ENCODE peak calls at places on chromosome 1, in six cellular contexts. T, S, J, D, A and U are unnamed samples.

GRCh38 chr1:37647281-37647680 is 12.6 kb upstream of the RSPO1 start:
- DNase-seq in A (no peak), S (no peak), T (no peak), D (no peak), J (no peak), U (no peak)

GRCh38 chr1:241611063-241611462 is 29.1 kb downstream of the CHML start:
- DNase-seq in D (no peak), T (no peak), S (no peak), A (no peak), J (no peak), U (no peak)

GRCh38 chr1:183023146-183023600 is at the start of gene LAMC1:
- DNase-seq in J (peak), A (peak), T (peak), S (peak), D (peak), U (no peak)

GRCh38 chr1:245997471-245998258 is 509.4 kb downstream of the SMYD3 start:
- DNase-seq in S (no peak), A (no peak), T (no peak), J (no peak), D (no peak), U (no peak)

GRCh38 chr1:162213281-162213909 is 143.9 kb downstream of the NOS1AP start:
- DNase-seq in J (no peak), T (no peak), S (no peak), A (no peak), D (no peak), U (no peak)

GRCh38 chr1:45410850-45411509 is 70.7 kb upstream of the MUTYH start:
- DNase-seq in J (no peak), A (no peak), S (no peak), T (no peak), D (no peak), U (no peak)

GRCh38 chr1:59076612-59077011 is 220.3 kb upstream of the FGGY start:
- DNase-seq in T (no peak), D (no peak), J (no peak), A (no peak), S (no peak), U (no peak)

GRCh38 chr1:9590201-9590600 is 1.5 kb downstream of the TMEM201 start:
- DNase-seq in D (no peak), S (no peak), T (no peak), A (no peak), J (no peak), U (no peak)

GRCh38 chr1:41802532-41803501 is 115.9 kb downstream of the HIVEP3 start:
- DNase-seq in T (no peak), A (no peak), D (no peak), J (no peak), S (no peak), U (peak)

GRCh38 chr1:53688703-53689102 is 50.3 kb downstream of the GLIS1 start:
- DNase-seq in S (peak), D (no peak), A (no peak), T (no peak), J (no peak), U (no peak)

GRCh38 chr1:10140981-10141380 is 69.4 kb upstream of the KIF1B start:
- DNase-seq in S (no peak), T (no peak), J (no peak), A (no peak), D (no peak), U (no peak)

GRCh38 chr1:24362982-24363614 is 43.9 kb downstream of the GRHL3 start:
- DNase-seq in D (no peak), T (no peak), A (peak), J (no peak), S (no peak), U (no peak)

GRCh38 chr1:160081261-160081936 is at the start of gene KCNJ9:
- DNase-seq in J (no peak), T (no peak), S (no peak), D (peak), A (no peak), U (no peak)

GRCh38 chr1:97942161-97943123 is 21.6 kb upstream of the DPYD start:
- DNase-seq in T (no peak), J (no peak), A (no peak), D (no peak), S (no peak), U (no peak)

GRCh38 chr1:212606734-212607205 is 1.8 kb upstream of the ATF3 start:
- DNase-seq in J (peak), D (peak), S (peak), T (peak), A (no peak), U (peak)

GRCh38 chr1:47021070-47021469 is 2.4 kb upstream of the CYP4X1 start:
- DNase-seq in T (no peak), D (no peak), J (no peak), A (no peak), S (no peak), U (no peak)

GRCh38 chr1:234776875-234777849 is 167.2 kb upstream of the IRF2BP2 start:
- DNase-seq in A (no peak), J (no peak), S (no peak), T (no peak), D (no peak), U (no peak)

GRCh38 chr1:235038701-235039100 is 89.9 kb downstream of the TOMM20 start:
- DNase-seq in A (no peak), J (no peak), S (no peak), T (no peak), D (no peak), U (no peak)

GRCh38 chr1:6519935-6520621 is 28.6 kb upstream of the PLEKHG5 start:
- DNase-seq in J (no peak), D (peak), A (peak), T (no peak), S (no peak), U (no peak)

GRCh38 chr1:50110084-50110615 is 1.4 kb downstream of the ELAVL4 start:
- DNase-seq in S (no peak), A (no peak), D (no peak), J (no peak), T (no peak), U (no peak)

GRCh38 chr1:229344937-229345684 is 2.3 kb upstream of the CCSAP start:
- DNase-seq in S (no peak), T (no peak), D (no peak), A (no peak), J (no peak), U (no peak)

GRCh38 chr1:93701619-93702018 is 20.0 kb upstream of the BCAR3 start:
- DNase-seq in A (peak), S (no peak), J (no peak), D (no peak), T (no peak), U (no peak)

GRCh38 chr1:178258521-178258920 is 164.6 kb downstream of the RASAL2 start:
- DNase-seq in S (no peak), D (no peak), T (no peak), J (no peak), A (no peak), U (no peak)

GRCh38 chr1:72845342-72845741 is 563.0 kb upstream of the NEGR1 start:
- DNase-seq in D (no peak), A (no peak), S (no peak), J (peak), T (no peak), U (no peak)
- TF ChIP-seq CTCF in D (no peak), A (peak), S (no peak), J (peak), T (peak), U (no peak)

GRCh38 chr1:61968869-61969268 is 225.8 kb upstream of the L1TD1 start:
- DNase-seq in A (no peak), S (no peak), J (no peak), T (no peak), D (no peak), U (no peak)

GRCh38 chr1:61962631-61963030 is 220.4 kb downstream of the PATJ start:
- DNase-seq in S (no peak), D (no peak), T (no peak), A (no peak), J (no peak), U (no peak)

GRCh38 chr1:61973100-61973837 is 221.4 kb upstream of the L1TD1 start:
- DNase-seq in S (no peak), T (no peak), D (no peak), A (no peak), J (no peak), U (no peak)

GRCh38 chr1:61967750-61968149 is 225.5 kb downstream of the PATJ start:
- DNase-seq in A (no peak), S (no peak), J (no peak), T (no peak), D (no peak), U (no peak)
- TF ChIP-seq CTCF in A (no peak), S (no peak), J (no peak), T (no peak), D (no peak), U (no peak)

GRCh38 chr1:55584521-55585401 is 369.6 kb upstream of the USP24 start:
- DNase-seq in J (no peak), T (no peak), S (no peak), D (no peak), A (no peak), U (no peak)

GRCh38 chr1:55588300-55588699 is 373.1 kb upstream of the USP24 start:
- DNase-seq in T (no peak), J (no peak), A (no peak), S (no peak), D (no peak), U (no peak)

GRCh38 chr1:55589656-55590297 is 374.6 kb upstream of the USP24 start:
- DNase-seq in S (no peak), D (no peak), J (no peak), A (no peak), T (no peak), U (no peak)

GRCh38 chr1:55585402-55585792 is 370.2 kb upstream of the USP24 start:
- DNase-seq in J (no peak), D (no peak), A (no peak), S (no peak), T (no peak), U (no peak)

DNA sequence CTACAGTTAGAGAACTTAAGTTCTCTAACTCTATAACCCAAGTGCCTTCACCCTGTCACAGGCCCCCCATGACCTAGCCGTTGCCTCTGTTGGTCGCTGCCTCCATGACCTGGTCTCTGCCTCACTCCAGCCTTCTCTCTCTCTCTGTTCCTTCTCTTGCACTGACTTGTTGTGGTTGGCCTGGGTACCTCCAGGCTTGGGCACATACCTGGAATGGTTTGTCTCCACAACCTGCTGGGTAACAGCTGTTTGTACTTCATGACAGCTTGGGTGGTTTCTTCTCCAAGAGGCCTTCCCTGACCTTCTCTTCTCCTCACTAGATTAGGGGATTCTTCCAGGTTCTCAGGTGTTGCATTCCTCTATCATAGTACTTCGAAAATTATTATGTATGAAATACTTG is 371.6 kb upstream of the USP24 start:
- DNase-seq in J (no peak), T (no peak), A (no peak), S (no peak), D (no peak), U (no peak)
- TF ChIP-seq CTCF in J (no peak), T (no peak), A (no peak), S (no peak), D (no peak), U (no peak)

GRCh38 chr1:109975718-109976117 is 8.8 kb upstream of the AHCYL1 start:
- DNase-seq in S (no peak), J (no peak), A (no peak), T (no peak), D (no peak), U (no peak)
- TF ChIP-seq CTCF in S (no peak), J (no peak), A (no peak), T (no peak), D (no peak), U (no peak)

DNA sequence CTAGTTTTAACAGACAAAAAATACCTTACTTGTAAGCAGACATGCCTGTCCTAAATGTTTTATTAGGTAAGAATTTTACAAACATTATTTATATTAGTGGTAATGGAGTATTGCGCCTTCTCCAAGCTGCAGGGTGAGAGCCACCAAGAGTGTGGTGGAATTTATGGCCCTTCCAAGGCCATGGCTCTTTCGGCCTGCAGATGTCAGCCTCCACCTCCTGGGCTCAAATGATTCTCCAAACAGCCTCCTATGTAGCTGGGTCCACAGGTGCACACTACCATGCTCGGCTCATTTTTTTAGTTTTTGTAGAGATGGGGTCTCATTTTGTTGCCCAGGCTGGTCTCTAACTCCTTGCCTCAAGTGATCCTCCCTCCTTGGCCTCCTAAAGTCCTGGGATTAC is 56.3 kb downstream of the ITGB3BP start:
- DNase-seq in D (no peak), S (no peak), T (no peak), A (no peak), J (no peak), U (no peak)
- TF ChIP-seq CTCF in D (no peak), S (no peak), T (no peak), A (peak), J (no peak), U (no peak)

GRCh38 chr1:62395291-62395690 is 41.6 kb upstream of the USP1 start:
- DNase-seq in A (no peak), D (no peak), S (no peak), T (no peak), J (no peak), U (no peak)

GRCh38 chr1:62392951-62393350 is 43.9 kb upstream of the USP1 start:
- DNase-seq in A (no peak), J (no peak), D (no peak), T (no peak), S (no peak), U (no peak)

GRCh38 chr1:62389531-62389930 is 47.3 kb upstream of the USP1 start:
- DNase-seq in D (no peak), S (no peak), J (no peak), A (no peak), T (no peak), U (no peak)

GRCh38 chr1:62394646-62395045 is 42.2 kb upstream of the USP1 start:
- DNase-seq in D (no peak), S (no peak), T (no peak), A (no peak), J (peak), U (no peak)

GRCh38 chr1:62391369-62391971 is 45.4 kb upstream of the USP1 start:
- DNase-seq in J (peak), T (no peak), A (no peak), D (peak), S (peak), U (peak)
- TF ChIP-seq CTCF in J (peak), T (peak), A (peak), D (peak), S (peak), U (peak)

DNA sequence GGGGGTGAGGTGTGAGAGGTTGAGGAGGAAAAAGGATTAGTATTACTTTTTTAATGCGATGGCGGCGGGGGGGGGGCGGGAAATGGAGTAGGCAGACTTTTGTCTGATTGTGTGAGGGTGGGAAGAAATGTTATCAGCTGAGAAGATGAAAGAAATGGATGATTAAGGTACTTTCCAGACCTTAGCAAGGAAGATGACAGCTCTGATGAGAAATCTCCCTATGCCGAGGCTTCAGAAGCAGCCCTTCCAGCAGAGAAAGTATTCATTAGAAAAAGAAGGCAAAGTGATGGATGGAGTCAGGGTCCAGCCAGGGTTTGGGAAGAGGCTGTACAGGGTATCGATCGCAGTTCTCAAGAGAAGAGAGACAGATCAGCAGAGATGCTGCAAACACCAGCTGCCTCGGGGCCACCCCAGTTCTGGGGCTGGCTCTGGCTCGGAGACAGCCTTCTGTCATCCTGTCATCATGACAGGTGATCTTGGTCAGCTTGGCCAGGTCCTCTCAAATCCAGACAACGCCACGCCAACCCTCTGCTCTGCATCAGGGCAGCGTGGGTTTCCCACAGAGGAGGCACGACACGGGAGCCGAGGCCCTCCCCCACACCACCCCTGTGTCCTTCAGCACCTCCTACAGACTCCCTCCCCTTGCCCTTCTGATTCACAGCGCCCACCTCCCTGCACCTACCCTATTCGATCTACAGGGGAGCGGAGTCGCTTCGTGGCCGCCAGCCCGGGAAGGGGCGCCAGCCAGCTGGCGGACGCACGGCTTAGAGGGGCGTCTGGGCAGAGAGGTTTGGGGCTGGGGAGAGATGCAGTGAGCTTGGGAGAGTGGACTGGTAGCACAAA is 688 bp upstream of the ATXN7L2 start:
- DNase-seq in T (peak), S (peak), D (peak), J (no peak), A (no peak), U (peak)
- TF ChIP-seq CTCF in T (peak), S (no peak), D (peak), J (no peak), A (peak), U (no peak)